ENCODE peak calls at places on chromosomes 16 and 17, in six cellular contexts. One of them, this sample, is unnamed. For H3K36me3, the result is how much of the 10 kb centered on the place peaks cover.

GRCh38 chr16:74607967-74608356 is 1.0 kb upstream of the GLG1 start:
- DNase-seq in H1: no peak
- DNase-seq in K562: no peak
- DNase-seq in HepG2: no peak
- DNase-seq in IMR-90: peak
- DNase-seq in GM12878: no peak
- DNase-seq in this sample: no peak

GRCh38 chr16:16971042-16971441 is 499.7 kb downstream of the XYLT1 start:
- DNase-seq in GM12878: no peak
- DNase-seq in H1: no peak
- DNase-seq in HepG2: no peak
- DNase-seq in IMR-90: no peak
- DNase-seq in K562: peak
- DNase-seq in this sample: no peak

GRCh38 chr16:57284952-57285263 is 436 bp upstream of the PLLP start:
- DNase-seq in IMR-90: no peak
- DNase-seq in HepG2: no peak
- DNase-seq in GM12878: no peak
- DNase-seq in H1: no peak
- DNase-seq in K562: no peak
- DNase-seq in this sample: no peak

GRCh38 chr16:85464342-85465305 is 148.5 kb upstream of the GSE1 start:
- DNase-seq in GM12878: no peak
- DNase-seq in K562: no peak
- DNase-seq in HepG2: no peak
- DNase-seq in H1: no peak
- DNase-seq in IMR-90: no peak
- DNase-seq in this sample: no peak

GRCh38 chr16:4207683-4208528 is 34.0 kb downstream of the SRL start:
- DNase-seq in H1: no peak
- DNase-seq in IMR-90: no peak
- DNase-seq in K562: peak
- DNase-seq in HepG2: no peak
- DNase-seq in GM12878: no peak
- DNase-seq in this sample: no peak

GRCh38 chr17:31094600-31095238 is at the start of gene NF1:
- DNase-seq in GM12878: peak
- DNase-seq in HepG2: peak
- DNase-seq in IMR-90: peak
- DNase-seq in K562: peak
- DNase-seq in H1: peak
- DNase-seq in this sample: peak

GRCh38 chr16:814974-815373 is 14.4 kb upstream of the GNG13 start:
- DNase-seq in HepG2: no peak
- DNase-seq in K562: no peak
- DNase-seq in GM12878: no peak
- DNase-seq in IMR-90: peak
- DNase-seq in H1: no peak
- DNase-seq in this sample: no peak

GRCh38 chr16:75189638-75190245 is 17.2 kb downstream of the CTRB2 start:
- DNase-seq in K562: no peak
- DNase-seq in HepG2: no peak
- DNase-seq in IMR-90: no peak
- DNase-seq in GM12878: no peak
- DNase-seq in H1: no peak
- DNase-seq in this sample: no peak

GRCh38 chr17:43448720-43449469 is 34.9 kb upstream of the DHX8 start:
- DNase-seq in H1: no peak
- DNase-seq in K562: no peak
- DNase-seq in GM12878: no peak
- DNase-seq in IMR-90: no peak
- DNase-seq in HepG2: no peak
- DNase-seq in this sample: no peak

GRCh38 chr16:86510465-86511261 is at the start of gene FOXF1:
- DNase-seq in GM12878: no peak
- DNase-seq in IMR-90: peak
- DNase-seq in K562: no peak
- DNase-seq in HepG2: no peak
- DNase-seq in H1: no peak
- DNase-seq in this sample: no peak

GRCh38 chr17:64067642-64068041 is 47.2 kb upstream of the ICAM2 start:
- DNase-seq in H1: no peak
- DNase-seq in GM12878: no peak
- DNase-seq in IMR-90: peak
- DNase-seq in K562: no peak
- DNase-seq in HepG2: no peak
- DNase-seq in this sample: no peak

GRCh38 chr16:58021661-58022551 is 3.6 kb upstream of the MMP15 start:
- DNase-seq in HepG2: no peak
- DNase-seq in K562: no peak
- DNase-seq in IMR-90: peak
- DNase-seq in H1: no peak
- DNase-seq in GM12878: no peak
- DNase-seq in this sample: peak

GRCh38 chr17:40935624-40936023 is 1.8 kb downstream of the KRT23 start:
- DNase-seq in HepG2: no peak
- DNase-seq in GM12878: no peak
- DNase-seq in H1: no peak
- DNase-seq in IMR-90: peak
- DNase-seq in K562: no peak
- DNase-seq in this sample: no peak

DNA sequence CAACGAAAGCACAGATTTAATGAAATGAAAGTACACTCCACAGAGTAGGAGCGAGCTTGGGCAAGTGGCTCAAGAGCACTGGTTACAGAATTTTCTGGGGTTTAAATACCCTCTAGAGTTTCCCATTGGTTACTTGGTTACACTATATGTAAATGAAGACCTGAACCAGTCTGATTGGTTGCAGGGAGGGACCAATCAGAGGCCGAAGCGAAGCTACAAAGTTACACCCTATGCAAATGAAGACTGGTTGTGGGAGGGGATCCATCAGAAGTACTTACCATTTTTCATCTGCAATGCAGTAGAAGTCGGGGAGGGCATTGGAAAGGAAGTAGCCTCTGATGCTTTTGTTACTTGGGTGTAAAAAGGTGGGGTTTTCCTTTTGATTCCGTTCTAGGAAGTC is 132.0 kb downstream of the PMP22 start:
- DNase-seq in IMR-90: no peak
- DNase-seq in K562: peak
- DNase-seq in GM12878: no peak
- DNase-seq in HepG2: no peak
- DNase-seq in H1: no peak
- DNase-seq in this sample: no peak
- TF ChIP-seq USF2 in IMR-90: no peak
- TF ChIP-seq USF2 in K562: no peak
- TF ChIP-seq USF2 in GM12878: no peak
- TF ChIP-seq USF2 in HepG2: no peak
- TF ChIP-seq USF2 in H1: no peak
- TF ChIP-seq USF2 in this sample: no peak

DNA sequence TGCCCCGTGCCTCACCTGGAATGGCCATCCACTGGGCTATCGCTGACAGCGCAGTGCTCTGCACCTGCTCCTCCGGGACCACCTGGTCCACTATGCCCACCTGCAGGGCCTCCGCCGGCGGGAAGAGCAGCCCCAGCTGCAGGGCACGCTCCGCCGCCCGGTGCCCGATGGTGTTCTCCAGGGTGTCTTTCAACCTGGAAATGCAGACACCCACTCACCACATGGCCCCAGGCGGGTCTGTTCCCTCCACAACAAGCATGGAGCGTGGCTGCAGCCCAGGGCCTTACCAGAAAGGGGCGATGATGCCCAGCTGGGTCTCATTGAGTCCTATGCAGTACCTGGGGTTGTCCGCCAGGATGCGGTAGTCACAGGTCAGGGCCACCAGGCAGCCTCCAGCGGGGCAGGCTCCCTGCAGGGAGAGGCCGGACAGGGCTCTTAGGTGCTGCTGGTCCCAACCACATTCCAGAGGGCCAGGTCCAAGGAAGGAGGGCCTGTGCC is 6.8 kb downstream of the DNASE1L2 start:
- DNase-seq in K562: peak
- DNase-seq in H1: no peak
- DNase-seq in GM12878: no peak
- DNase-seq in IMR-90: no peak
- DNase-seq in HepG2: no peak
- DNase-seq in this sample: peak
- H3K36me3 ChIP-seq in K562: half or more
- H3K36me3 ChIP-seq in H1: under half
- H3K36me3 ChIP-seq in GM12878: under half
- H3K36me3 ChIP-seq in IMR-90: under half
- H3K36me3 ChIP-seq in HepG2: under half
- H3K36me3 ChIP-seq in this sample: under half

DNA sequence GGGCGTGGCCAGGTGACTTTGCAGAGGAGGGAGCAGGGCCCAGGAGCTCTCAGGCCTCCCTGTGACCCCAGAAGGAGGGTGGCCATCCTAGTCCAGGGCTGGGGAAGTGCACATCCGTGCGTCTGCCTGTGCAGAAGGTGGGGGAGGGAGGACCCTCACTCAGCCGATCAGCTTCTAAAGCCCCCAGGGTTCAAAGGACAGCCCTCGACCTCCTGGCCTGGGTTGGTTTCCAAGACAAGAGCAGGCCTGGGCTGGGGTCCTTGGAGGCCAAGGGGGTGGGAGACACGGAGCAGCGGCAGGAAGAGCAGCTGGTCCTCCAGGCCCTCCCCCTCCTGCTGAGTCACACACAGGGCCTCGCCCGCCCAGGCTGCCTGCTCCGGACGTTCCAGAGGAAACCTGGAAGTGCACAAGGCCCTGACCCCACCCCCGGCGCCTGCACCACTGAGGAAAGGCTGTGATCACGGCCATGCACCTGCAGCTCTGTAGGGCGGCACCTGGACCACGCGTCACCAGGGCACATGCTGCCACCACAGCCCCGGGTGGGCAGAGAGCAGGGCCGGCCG is 67.1 kb upstream of the ZNF469 start:
- DNase-seq in H1: no peak
- DNase-seq in GM12878: no peak
- DNase-seq in IMR-90: peak
- DNase-seq in K562: peak
- DNase-seq in HepG2: peak
- DNase-seq in this sample: no peak
- TF ChIP-seq USF2 in H1: no peak
- TF ChIP-seq USF2 in GM12878: no peak
- TF ChIP-seq USF2 in IMR-90: no peak
- TF ChIP-seq USF2 in K562: no peak
- TF ChIP-seq USF2 in HepG2: no peak
- TF ChIP-seq USF2 in this sample: no peak

GRCh38 chr17:67215991-67216421 is 29.0 kb downstream of the HELZ start:
- DNase-seq in K562: no peak
- DNase-seq in HepG2: peak
- DNase-seq in IMR-90: no peak
- DNase-seq in GM12878: no peak
- DNase-seq in H1: no peak
- DNase-seq in this sample: no peak

GRCh38 chr17:67216544-67217320 is 28.3 kb downstream of the HELZ start:
- DNase-seq in K562: no peak
- DNase-seq in IMR-90: no peak
- DNase-seq in GM12878: no peak
- DNase-seq in H1: no peak
- DNase-seq in HepG2: no peak
- DNase-seq in this sample: no peak

GRCh38 chr17:67218385-67218950 is 26.5 kb downstream of the HELZ start:
- DNase-seq in HepG2: no peak
- DNase-seq in IMR-90: peak
- DNase-seq in H1: no peak
- DNase-seq in GM12878: no peak
- DNase-seq in K562: no peak
- DNase-seq in this sample: no peak

GRCh38 chr17:67221062-67221998 is 23.7 kb downstream of the HELZ start:
- DNase-seq in H1: no peak
- DNase-seq in K562: peak
- DNase-seq in HepG2: peak
- DNase-seq in GM12878: no peak
- DNase-seq in IMR-90: peak
- DNase-seq in this sample: peak

DNA sequence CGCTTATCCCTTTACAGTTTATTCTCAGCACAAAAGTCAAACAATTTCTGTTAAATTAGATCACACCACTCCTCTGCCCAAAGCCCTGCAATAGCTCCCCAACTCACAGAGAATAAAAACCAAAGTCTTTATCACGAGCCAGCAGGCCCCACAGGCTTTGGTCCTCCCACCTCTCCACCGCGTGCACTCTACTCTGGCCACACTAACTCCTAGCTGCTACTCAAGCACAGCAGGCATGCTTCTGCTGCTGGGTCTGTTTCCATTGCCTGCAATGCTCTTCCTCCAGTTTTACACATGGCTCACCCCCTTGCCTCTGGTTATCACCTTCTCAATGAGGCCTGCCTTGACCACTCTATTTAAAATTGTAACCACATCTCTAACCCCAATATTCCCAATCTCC is 27.6 kb downstream of the HELZ start:
- DNase-seq in IMR-90: no peak
- DNase-seq in HepG2: no peak
- DNase-seq in H1: no peak
- DNase-seq in GM12878: no peak
- DNase-seq in K562: peak
- DNase-seq in this sample: no peak
- H3K36me3 ChIP-seq in IMR-90: under half
- H3K36me3 ChIP-seq in HepG2: half or more
- H3K36me3 ChIP-seq in H1: under half
- H3K36me3 ChIP-seq in GM12878: under half
- H3K36me3 ChIP-seq in K562: half or more
- H3K36me3 ChIP-seq in this sample: under half

This sample was measured in SK-N-SH.